ENCODE peak calls at places on chromosome 16, in eight cellular contexts. F, J, W, P, Z, D, I and X are unnamed samples.

GRCh38 chr16:57694556-57695377 is at the start of gene DRC7:
- DNase-seq in F (no peak), J (peak), W (peak), P (peak), Z (peak), D (no peak), I (no peak), X (peak)

GRCh38 chr16:14101415-14101814 is 30.3 kb downstream of the MRTFB start:
- DNase-seq in F (no peak), J (peak), W (no peak), P (no peak), Z (no peak), D (no peak), I (no peak), X (no peak)

GRCh38 chr16:63998-64913 is 8.2 kb downstream of the RHBDF1 start:
- DNase-seq in F (no peak), J (no peak), W (no peak), P (no peak), Z (no peak), D (no peak), I (no peak), X (no peak)

GRCh38 chr16:71610936-71611871 is 14.8 kb upstream of the MARVELD3 start:
- DNase-seq in F (no peak), J (peak), W (peak), P (peak), Z (no peak), D (peak), I (no peak), X (peak)

GRCh38 chr16:20727181-20727580 is 14.4 kb downstream of the THUMPD1 start:
- DNase-seq in F (no peak), J (no peak), W (no peak), P (no peak), Z (no peak), D (no peak), I (no peak), X (no peak)

GRCh38 chr16:17590711-17591654 is 120.2 kb upstream of the XYLT1 start:
- DNase-seq in F (no peak), J (no peak), W (no peak), P (no peak), Z (no peak), D (no peak), I (no peak), X (no peak)

GRCh38 chr16:59114790-59115189 is 380.7 kb upstream of the GOT2 start:
- DNase-seq in F (no peak), J (no peak), W (no peak), P (no peak), Z (no peak), D (no peak), I (no peak), X (no peak)

GRCh38 chr16:30032083-30032819 is 1.2 kb upstream of the TLCD3B start:
- DNase-seq in F (no peak), J (peak), W (peak), P (peak), Z (peak), D (peak), I (no peak), X (peak)

GRCh38 chr16:70685938-70686375 is at the start of gene MTSS2:
- DNase-seq in F (peak), J (peak), W (peak), P (peak), Z (peak), D (no peak), I (no peak), X (peak)

GRCh38 chr16:28865289-28865688 is 1.6 kb downstream of the SH2B1 start:
- DNase-seq in F (no peak), J (no peak), W (no peak), P (no peak), Z (no peak), D (no peak), I (no peak), X (no peak)

GRCh38 chr16:1026784-1027415 is 45.3 kb downstream of the SOX8 start:
- DNase-seq in F (no peak), J (peak), W (no peak), P (no peak), Z (peak), D (no peak), I (no peak), X (no peak)

GRCh38 chr16:27486344-27486743 is 63.4 kb downstream of the GTF3C1 start:
- DNase-seq in F (no peak), J (no peak), W (no peak), P (no peak), Z (no peak), D (no peak), I (no peak), X (no peak)

GRCh38 chr16:11966173-11966572 is 1.2 kb downstream of the TNFRSF17 start:
- DNase-seq in F (no peak), J (no peak), W (no peak), P (no peak), Z (no peak), D (no peak), I (no peak), X (no peak)

GRCh38 chr16:86626966-86627365 is 48.6 kb downstream of the FOXL1 start:
- DNase-seq in F (no peak), J (no peak), W (no peak), P (no peak), Z (no peak), D (no peak), I (no peak), X (no peak)

GRCh38 chr16:4519274-4520058 is 19.1 kb downstream of the CDIP1 start:
- DNase-seq in F (no peak), J (no peak), W (no peak), P (no peak), Z (no peak), D (no peak), I (no peak), X (no peak)

GRCh38 chr16:65600629-65601028 is 478.8 kb upstream of the CDH11 start:
- DNase-seq in F (no peak), J (peak), W (no peak), P (no peak), Z (no peak), D (no peak), I (no peak), X (no peak)

GRCh38 chr16:11876306-11876705 is 25.0 kb upstream of the RSL1D1 start:
- DNase-seq in F (no peak), J (no peak), W (no peak), P (no peak), Z (no peak), D (no peak), I (no peak), X (no peak)

GRCh38 chr16:82681592-82681991 is 54.8 kb downstream of the CDH13 start:
- DNase-seq in F (no peak), J (no peak), W (no peak), P (no peak), Z (no peak), D (no peak), I (no peak), X (no peak)

GRCh38 chr16:13896543-13897182 is 23.3 kb upstream of the ERCC4 start:
- DNase-seq in F (no peak), J (peak), W (no peak), P (no peak), Z (no peak), D (no peak), I (no peak), X (no peak)